ENCODE peak calls at places on chromosome 10, in ten cellular contexts. M is Peyer's patch; F is foreskin keratinocyte; U is posterior cingulate gyrus; J is T-cell; O is stimulated activated CD4-positive, alpha-beta T cell treated with anti-CD3 and anti-CD28 coated beads, Interleukin-15, amount 100 ng/mL, for 24 hours; Y is mesendoderm; C is NCI-H1092 treated with DMSO at 0.1 percent for 48 hours; S is DMS 273 treated with DMSO at 0.1 percent for 48 hours; R is GM10248. G is an unnamed sample.

GRCh38 chr10:24384954-24385353 is 176.0 kb downstream of the KIAA1217 start:
- DNase-seq in U (no peak), O (no peak), R (no peak), S (no peak), F (no peak), C (no peak), Y (no peak), J (no peak), M (no peak), G (no peak)

GRCh38 chr10:95408148-95408930 is 117.5 kb upstream of the PDLIM1 start:
- DNase-seq in J (no peak), F (peak), C (no peak), Y (no peak), S (no peak), R (no peak), M (no peak), O (no peak), U (no peak), G (no peak)

GRCh38 chr10:43980313-43980712 is 331.6 kb upstream of the ZNF32 start:
- DNase-seq in U (no peak), J (no peak), O (no peak), F (no peak), M (no peak), R (no peak), S (no peak), C (no peak), Y (no peak), G (no peak)

GRCh38 chr10:30160431-30160982 is 101.1 kb upstream of the JCAD start:
- DNase-seq in O (no peak), U (no peak), M (no peak), R (no peak), C (no peak), Y (peak), J (no peak), S (no peak), F (no peak), G (no peak)

GRCh38 chr10:48605786-48606529 is 1.1 kb upstream of the ARHGAP22 start:
- DNase-seq in R (no peak), O (no peak), S (no peak), Y (no peak), F (peak), U (no peak), J (no peak), C (no peak), M (no peak), G (no peak)

GRCh38 chr10:79381804-79382221 is 34.5 kb downstream of the PPIF start:
- DNase-seq in C (no peak), J (no peak), M (peak), R (peak), Y (peak), U (no peak), S (peak), F (peak), O (no peak), G (no peak)

GRCh38 chr10:129870926-129871660 is 93.0 kb downstream of the EBF3 start:
- DNase-seq in J (no peak), F (peak), S (peak), C (peak), M (no peak), O (no peak), U (no peak), Y (peak), R (no peak), G (peak)

GRCh38 chr10:89963446-89964102 is 262.2 kb downstream of the KIF20B start:
- DNase-seq in F (no peak), Y (no peak), J (no peak), C (no peak), R (no peak), U (no peak), M (no peak), O (no peak), S (no peak), G (no peak)

GRCh38 chr10:103514244-103514643 is 20.7 kb downstream of the NEURL1 start:
- DNase-seq in C (no peak), M (peak), Y (no peak), J (no peak), F (no peak), O (no peak), S (no peak), U (no peak), R (peak), G (no peak)